ENCODE peak calls at places on chromosome 5, in seven cellular contexts. D is fibroblast of pulmonary artery, Q is ovary, R is astrocyte of the spinal cord, N is GM12878, X is HFF-Myc, M is IMR-90. K is an unnamed sample.

GRCh38 chr5:136424835-136425694 is 59.7 kb upstream of the TRPC7 start:
- DNase-seq in D (peak; percentile 61), Q (peak; percentile 54), R (peak; percentile 17), N (no peak), X (peak; percentile 20), M (peak; percentile 33), K (no peak)

GRCh38 chr5:59596586-59597348 is 296.8 kb downstream of the PDE4D start:
- DNase-seq in D (peak; percentile 69), Q (no peak), R (peak; percentile 68), N (no peak), X (no peak), M (peak; percentile 44), K (no peak)

GRCh38 chr5:31471916-31472315 is 60.0 kb downstream of the DROSHA start:
- DNase-seq in D (peak; percentile 14), Q (no peak), R (no peak), N (no peak), X (no peak), M (no peak), K (no peak)

GRCh38 chr5:128083811-128084227 is 253 bp downstream of the SLC12A2 start:
- DNase-seq in D (no peak), Q (no peak), R (peak; percentile 65), N (no peak), X (no peak), M (peak; percentile 52), K (no peak)

GRCh38 chr5:98735806-98736507 is 37.5 kb upstream of the RGMB start:
- DNase-seq in D (peak; percentile 79), Q (no peak), R (peak; percentile 13), N (no peak), X (no peak), M (peak; percentile 87), K (no peak)

GRCh38 chr5:136212252-136212721 is 19.3 kb upstream of the SMIM32 start:
- DNase-seq in D (peak; percentile 65), Q (peak; percentile 68), R (no peak), N (no peak), X (peak; percentile 19), M (peak; percentile 48), K (no peak)

GRCh38 chr5:36875789-36876388 is 680 bp upstream of the NIPBL start:
- DNase-seq in D (peak; percentile 76), Q (peak; percentile 86), R (peak; percentile 85), N (peak; percentile 46), X (no peak), M (peak; percentile 78), K (no peak)

GRCh38 chr5:154478752-154479159 is 729 bp upstream of the HAND1 start:
- DNase-seq in D (no peak), Q (no peak), R (no peak), N (no peak), X (no peak), M (no peak), K (no peak)

GRCh38 chr5:132011561-132012384 is at the start of gene ACSL6:
- DNase-seq in D (no peak), Q (peak; percentile 47), R (no peak), N (no peak), X (no peak), M (no peak), K (no peak)

GRCh38 chr5:93582677-93583524 is at the start of gene NR2F1:
- DNase-seq in D (peak; percentile 100), Q (peak; percentile 86), R (peak; percentile 99), N (no peak), X (peak; percentile 84), M (peak; percentile 99), K (peak; percentile 95)

DNA sequence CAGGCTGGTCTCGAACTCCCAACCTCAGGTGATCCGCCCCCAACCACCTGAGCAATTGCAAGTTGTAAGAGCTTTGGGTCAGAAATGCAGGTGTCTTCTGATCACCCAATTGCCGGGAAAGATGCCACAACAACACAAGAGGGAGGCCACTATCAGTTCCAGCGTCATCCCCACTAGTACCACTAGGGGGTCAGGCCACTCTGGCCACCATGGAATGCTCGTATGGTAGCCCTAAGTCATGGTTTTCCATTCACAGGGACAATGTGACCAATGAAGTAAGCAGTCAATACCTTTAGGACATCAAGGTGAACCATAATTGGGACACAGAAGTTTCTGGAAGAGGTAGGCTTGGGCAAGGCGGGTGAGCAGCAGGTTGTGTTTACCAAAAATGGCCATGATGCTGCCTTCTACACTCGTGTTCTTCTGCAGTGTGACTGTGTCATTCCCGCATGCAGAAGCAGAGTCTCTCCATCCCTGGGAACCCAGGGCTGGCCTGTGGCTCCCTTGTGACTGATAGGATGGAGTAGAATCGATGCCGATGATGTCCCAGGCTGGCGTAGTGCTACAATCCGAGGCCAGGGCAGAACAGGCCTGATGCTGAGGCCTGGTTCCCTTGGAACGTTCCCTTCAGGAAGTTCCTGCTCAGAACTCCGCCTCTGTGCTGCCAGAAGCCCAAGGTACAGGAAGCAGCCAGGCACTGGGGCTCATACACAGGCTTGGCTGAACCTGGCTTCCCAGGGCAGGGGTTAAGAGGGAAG is 42.2 kb upstream of the ANKRD33B start:
- DNase-seq in D (no peak), Q (no peak), R (no peak), N (no peak), X (no peak), M (no peak), K (no peak)
- TF ChIP-seq CTCF in D (peak; percentile 49), Q (no peak), R (peak; percentile 51), N (peak; percentile 52), X (peak; percentile 57), M (peak; percentile 11), K (peak; percentile 52)

DNA sequence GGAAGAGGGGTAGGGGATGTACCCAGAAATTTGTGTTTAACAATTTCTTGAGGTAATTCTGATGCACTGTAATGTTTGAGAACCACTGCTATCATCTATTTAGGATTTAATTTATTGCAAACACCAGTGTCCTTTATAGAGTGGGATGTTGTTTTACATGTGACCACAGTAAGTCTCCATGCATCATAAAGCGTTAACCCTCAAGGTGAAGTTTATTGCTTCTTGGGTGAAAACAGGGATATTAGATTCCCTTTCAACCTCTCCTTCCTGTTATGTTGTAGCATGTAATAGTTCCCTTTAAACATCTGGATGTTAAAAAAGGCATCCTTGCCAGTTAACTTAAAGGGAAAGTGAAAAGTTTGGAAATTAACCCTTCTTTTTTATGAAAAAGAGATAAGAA is 35.8 kb upstream of the ATG10 start:
- DNase-seq in D (no peak), Q (no peak), R (no peak), N (no peak), X (no peak), M (no peak), K (no peak)
- H3K4me3 ChIP-seq in D (no peak overlapping the region), Q (no peak overlapping the region), R (no peak overlapping the region), N (no peak overlapping the region), X (no peak overlapping the region), M (no peak overlapping the region), K (no peak overlapping the region)

GRCh38 chr5:96952118-96952750 is 16.4 kb downstream of the LNPEP start:
- DNase-seq in D (no peak), Q (no peak), R (no peak), N (no peak), X (no peak), M (no peak), K (no peak)
- TF ChIP-seq CTCF in D (no peak), Q (no peak), R (no peak), N (no peak), X (no peak), M (no peak), K (no peak)

DNA sequence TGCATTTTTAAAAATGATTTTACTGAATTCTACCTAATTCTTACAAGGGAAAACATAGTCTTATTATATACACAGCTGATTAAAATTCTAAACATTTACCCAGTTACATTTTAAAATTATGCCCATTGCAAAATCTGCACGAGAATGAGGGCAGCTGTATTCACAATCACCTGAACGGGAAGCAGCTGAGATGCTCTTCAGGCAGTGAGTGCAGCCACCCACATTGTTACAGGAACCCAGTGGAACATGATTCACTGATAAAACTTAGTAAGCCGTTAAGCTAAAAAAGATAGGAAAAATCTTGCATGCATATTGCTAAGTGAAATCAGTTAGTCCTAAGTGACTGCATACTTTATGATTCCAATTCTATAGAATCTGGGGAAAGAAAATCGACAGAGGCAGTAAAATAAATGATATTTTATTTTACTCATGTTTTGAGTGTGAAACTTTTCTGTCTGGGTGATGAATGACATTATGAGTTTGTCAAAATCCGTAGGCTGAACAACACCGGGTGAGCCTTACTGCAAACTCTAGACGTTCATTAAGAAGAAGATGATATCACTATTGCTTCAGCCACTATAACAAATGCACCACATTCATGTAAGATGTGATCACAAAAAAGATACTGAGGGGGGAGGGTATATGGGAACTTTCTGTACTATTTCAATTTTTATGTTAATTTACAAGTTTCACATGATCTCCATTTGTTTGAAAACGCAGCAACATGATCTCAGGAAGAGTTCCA is 39.1 kb upstream of the FLT4 start:
- DNase-seq in D (no peak), Q (no peak), R (no peak), N (no peak), X (no peak), M (no peak), K (no peak)
- H3K4me3 ChIP-seq in D (no peak overlapping the region), Q (no peak overlapping the region), R (no peak overlapping the region), N (no peak overlapping the region), X (no peak overlapping the region), M (no peak overlapping the region), K (no peak overlapping the region)

DNA sequence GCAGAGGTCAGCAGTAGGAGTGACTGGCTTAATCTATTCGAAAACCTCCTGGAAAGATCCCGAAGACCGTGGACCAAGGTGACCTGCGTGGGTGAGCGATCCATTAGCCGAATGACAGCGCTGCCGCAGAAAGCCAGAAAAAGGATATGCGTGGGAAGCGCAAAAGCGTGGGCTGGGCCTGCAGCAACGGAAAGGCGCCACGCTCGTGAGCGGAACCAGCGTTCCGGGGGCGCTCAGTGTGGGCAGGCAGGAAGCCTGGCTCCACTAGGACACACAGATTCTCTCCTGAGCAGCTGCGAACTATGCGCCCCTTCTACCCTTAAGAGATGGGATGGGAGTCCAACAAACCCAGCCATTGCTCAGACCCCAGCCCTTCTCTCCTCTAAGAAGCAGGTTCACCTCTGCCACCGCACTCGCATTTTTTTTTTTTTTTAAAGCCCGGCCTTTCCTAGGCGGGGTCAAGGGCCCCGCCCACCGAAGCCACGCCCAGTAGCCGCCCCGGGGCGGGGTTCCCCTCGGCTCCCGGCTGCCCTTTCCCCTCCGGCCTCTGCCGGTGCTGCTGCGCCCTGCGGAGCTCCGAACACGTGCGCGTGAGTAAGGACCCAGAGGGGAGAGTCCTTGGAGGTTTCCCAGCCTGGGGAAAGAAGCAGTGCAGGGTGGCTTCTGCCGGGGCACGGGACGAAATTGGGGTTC is 19.8 kb upstream of the MATR3 start:
- DNase-seq in D (peak; percentile 86), Q (peak; percentile 89), R (peak; percentile 85), N (peak; percentile 61), X (peak; percentile 71), M (peak; percentile 80), K (no peak)
- TF ChIP-seq CTCF in D (no peak), Q (no peak), R (no peak), N (peak; percentile 25), X (no peak), M (no peak), K (no peak)

K was measured in retinal pigment epithelial cell.